ENCODE peak calls at places on chromosomes 5 and 9, in eight cellular contexts. P is GM12878; I is stimulated activated CD8-positive, alpha-beta memory T cell treated with anti-CD3 and anti-CD28 coated beads, Interleukin-15, amount 100 ng/mL, for 1 hour; T is H9; G is NCI-H2107; A is heart left ventricle; J is GM12865; Z is AG04450. E is an unnamed sample.

GRCh38 chr5:154220625-154221024 is 30.1 kb downstream of the GALNT10 start:
- DNase-seq in P (no peak), J (no peak), Z (no peak), G (no peak), T (no peak), A (no peak), I (no peak), E (no peak)

GRCh38 chr9:136047775-136048559 is 47.1 kb downstream of the NACC2 start:
- DNase-seq in I (no peak), P (no peak), G (no peak), Z (no peak), A (no peak), T (no peak), J (no peak), E (peak)

GRCh38 chr9:91945277-91946074 is 4.6 kb downstream of the ROR2 start:
- DNase-seq in Z (no peak), A (no peak), J (no peak), G (no peak), P (no peak), T (no peak), I (no peak), E (peak)

GRCh38 chr9:15738011-15738410 is 185.2 kb downstream of the CCDC171 start:
- DNase-seq in Z (no peak), T (no peak), G (no peak), I (no peak), J (no peak), A (no peak), P (no peak), E (no peak)

GRCh38 chr5:38515648-38516047 is 40.8 kb downstream of the LIFR start:
- DNase-seq in T (no peak), J (no peak), I (no peak), Z (no peak), P (no peak), A (no peak), G (no peak), E (no peak)

GRCh38 chr9:34328500-34328982 is 527 bp downstream of the KIF24 start:
- DNase-seq in P (peak), I (no peak), Z (no peak), J (no peak), G (no peak), T (no peak), A (no peak), E (peak)

GRCh38 chr9:134103391-134103998 is 32.4 kb upstream of the WDR5 start:
- DNase-seq in Z (no peak), J (no peak), I (no peak), G (no peak), P (no peak), A (no peak), T (no peak), E (no peak)

GRCh38 chr5:150672237-150672883 is 11.3 kb downstream of the MYOZ3 start:
- DNase-seq in T (peak), J (no peak), P (no peak), A (peak), Z (no peak), I (no peak), G (no peak), E (peak)

GRCh38 chr5:40224421-40224820 is 455.3 kb upstream of the PTGER4 start:
- DNase-seq in J (no peak), T (no peak), P (no peak), Z (no peak), A (no peak), G (no peak), I (no peak), E (no peak)

GRCh38 chr5:69105996-69106906 is 12.4 kb downstream of the SLC30A5 start:
- DNase-seq in A (no peak), J (peak), G (no peak), T (no peak), P (no peak), Z (no peak), I (no peak), E (peak)

GRCh38 chr5:137564475-137564961 is 65.4 kb upstream of the SPOCK1 start:
- DNase-seq in J (no peak), P (no peak), G (no peak), T (no peak), A (no peak), Z (no peak), I (no peak), E (no peak)

GRCh38 chr5:117041926-117042595 is 467.4 kb upstream of the SEMA6A start:
- DNase-seq in Z (no peak), I (no peak), J (no peak), T (no peak), G (no peak), A (no peak), P (no peak), E (no peak)

GRCh38 chr5:10576790-10577189 is 12.9 kb downstream of the ANKRD33B start:
- DNase-seq in A (no peak), G (no peak), P (no peak), T (no peak), J (peak), Z (no peak), I (no peak), E (no peak)

GRCh38 chr5:168600409-168600808 is 21.2 kb upstream of the PANK3 start:
- DNase-seq in G (peak), T (peak), Z (no peak), I (no peak), P (no peak), J (no peak), A (no peak), E (no peak)

GRCh38 chr9:4299006-4299795 is 667 bp downstream of the GLIS3 start:
- DNase-seq in Z (no peak), A (peak), T (peak), J (peak), P (no peak), I (no peak), G (no peak), E (peak)

GRCh38 chr5:126471875-126472537 is 48.8 kb downstream of the GRAMD2B start:
- DNase-seq in J (no peak), P (no peak), T (no peak), G (no peak), Z (peak), A (no peak), I (no peak), E (no peak)

GRCh38 chr9:33446507-33447403 is 638 bp downstream of the AQP3 start:
- DNase-seq in A (no peak), J (peak), I (peak), P (peak), G (no peak), T (no peak), Z (peak), E (peak)

GRCh38 chr5:151075698-151076331 is 5.0 kb downstream of the TNIP1 start:
- DNase-seq in P (no peak), Z (no peak), G (no peak), T (no peak), A (no peak), I (no peak), J (no peak), E (no peak)

GRCh38 chr9:84748112-84748511 is 78.6 kb downstream of the NTRK2 start:
- DNase-seq in G (no peak), A (no peak), T (no peak), J (peak), I (no peak), P (peak), Z (no peak), E (no peak)

GRCh38 chr9:76166436-76166959 is 227.7 kb downstream of the RFK start:
- DNase-seq in P (no peak), G (no peak), Z (no peak), T (no peak), I (no peak), A (no peak), J (no peak), E (peak)

GRCh38 chr5:111774525-111774924 is 17.5 kb upstream of the NREP start:
- DNase-seq in P (no peak), G (no peak), A (no peak), T (peak), Z (no peak), J (peak), I (no peak), E (peak)

GRCh38 chr9:20314981-20315380 is 307.3 kb downstream of the MLLT3 start:
- DNase-seq in G (no peak), J (no peak), T (no peak), I (no peak), Z (no peak), P (no peak), A (no peak), E (no peak)

E was measured in NB4.